ENCODE peak calls at places on chromosomes 4 and X, in eight cellular contexts. U is AG10803; K is natural killer cell; Z is HFFc6; E is choroid plexus epithelial cell; Q is tibial nerve; Y is endothelial cell; C is CD4-positive, alpha-beta T cell. P is an unnamed sample.
A peak's percentile ranks its signal among the peaks of the same experiment; 100 is the strongest.

GRCh38 chr4:126768338-126768737 is 864.4 kb upstream of the INTU start:
- DNase-seq in U (no peak), K (no peak), Z (no peak), E (no peak), Q (no peak), Y (no peak), C (no peak), P (no peak)

GRCh38 chrX:65451663-65452062 is 82.9 kb downstream of the LAS1L start:
- DNase-seq in U (peak; percentile 18), K (no peak), Z (peak; percentile 1), E (peak; percentile 51), Q (no peak), Y (peak; percentile 31), C (no peak), P (no peak)

GRCh38 chrX:22959204-22959920 is 40.4 kb upstream of the DDX53 start:
- DNase-seq in U (no peak), K (no peak), Z (no peak), E (no peak), Q (no peak), Y (no peak), C (no peak), P (no peak)

GRCh38 chr4:85573270-85573669 is 98.3 kb downstream of the ARHGAP24 start:
- DNase-seq in U (peak; percentile 21), K (no peak), Z (no peak), E (no peak), Q (no peak), Y (no peak), C (no peak), P (no peak)

GRCh38 chr4:8537041-8537461 is 43.1 kb upstream of the GPR78 start:
- DNase-seq in U (peak; percentile 92), K (no peak), Z (peak; percentile 83), E (peak; percentile 88), Q (peak; percentile 76), Y (no peak), C (no peak), P (peak; percentile 25)

GRCh38 chrX:21993265-21993664 is 38.9 kb upstream of the PHEX start:
- DNase-seq in U (no peak), K (no peak), Z (no peak), E (no peak), Q (no peak), Y (no peak), C (no peak), P (peak; percentile 39)

GRCh38 chr4:40515037-40515397 is 114.6 kb downstream of the RBM47 start:
- DNase-seq in U (no peak), K (no peak), Z (no peak), E (no peak), Q (no peak), Y (no peak), C (no peak), P (no peak)

GRCh38 chr4:163070023-163070422 is 96.7 kb downstream of the NAF1 start:
- DNase-seq in U (no peak), K (no peak), Z (no peak), E (peak; percentile 20), Q (no peak), Y (no peak), C (no peak), P (no peak)

GRCh38 chrX:15350329-15350996 is 15.1 kb upstream of the PIGA start:
- DNase-seq in U (no peak), K (no peak), Z (no peak), E (peak; percentile 17), Q (no peak), Y (no peak), C (no peak), P (no peak)

GRCh38 chr4:74953647-74954046 is 20.7 kb downstream of the PARM1 start:
- DNase-seq in U (no peak), K (no peak), Z (no peak), E (no peak), Q (no peak), Y (no peak), C (no peak), P (no peak)

GRCh38 chrX:28586291-28586690 is 955 bp upstream of the IL1RAPL1 start:
- DNase-seq in U (no peak), K (no peak), Z (no peak), E (peak; percentile 62), Q (no peak), Y (peak; percentile 11), C (no peak), P (no peak)

GRCh38 chr4:185256444-185256843 is 47.0 kb downstream of the SNX25 start:
- DNase-seq in U (peak; percentile 53), K (no peak), Z (peak; percentile 53), E (peak; percentile 80), Q (no peak), Y (no peak), C (no peak), P (no peak)

GRCh38 chr4:138939960-138940359 is 75.6 kb upstream of the NOCT start:
- DNase-seq in U (no peak), K (no peak), Z (no peak), E (no peak), Q (no peak), Y (no peak), C (no peak), P (no peak)

GRCh38 chr4:138941037-138941436 is 74.5 kb upstream of the NOCT start:
- DNase-seq in U (no peak), K (no peak), Z (no peak), E (no peak), Q (no peak), Y (no peak), C (no peak), P (no peak)

GRCh38 chr4:138935135-138935795 is 80.3 kb upstream of the NOCT start:
- DNase-seq in U (no peak), K (no peak), Z (no peak), E (no peak), Q (no peak), Y (no peak), C (no peak), P (no peak)

GRCh38 chr4:138943893-138944292 is 71.7 kb upstream of the NOCT start:
- DNase-seq in U (no peak), K (no peak), Z (no peak), E (no peak), Q (no peak), Y (no peak), C (no peak), P (no peak)

DNA sequence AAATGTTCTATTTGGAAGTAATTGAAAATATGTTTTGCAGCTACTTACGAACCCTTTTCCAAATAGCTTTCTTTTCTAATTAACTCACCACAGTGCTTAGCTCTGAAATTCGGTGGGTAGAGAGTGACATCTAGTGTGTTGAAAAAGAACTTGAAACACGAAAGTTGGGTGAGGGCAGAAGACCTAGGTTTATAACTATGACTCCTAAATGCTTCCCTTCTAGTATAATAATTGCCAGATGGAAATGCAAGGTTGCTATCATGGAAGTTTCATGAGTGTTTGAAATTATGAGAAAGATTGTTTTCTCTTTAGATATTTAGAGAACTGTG is 77.2 kb upstream of the NOCT start:
- DNase-seq in U (peak; percentile 46), K (no peak), Z (peak; percentile 43), E (peak; percentile 79), Q (no peak), Y (no peak), C (no peak), P (no peak)
- TF ChIP-seq CTCF in U (peak; percentile 62), K (no peak), Z (peak; percentile 75), E (peak; percentile 53), Q (peak; percentile 15), Y (no peak), C (no peak), P (peak; percentile 38)

GRCh38 chr4:132230025-132230424 is 919.1 kb upstream of the PCDH10 start:
- DNase-seq in U (no peak), K (no peak), Z (no peak), E (no peak), Q (no peak), Y (no peak), C (no peak), P (no peak)

GRCh38 chr4:132228676-132229075 is 920.4 kb upstream of the PCDH10 start:
- DNase-seq in U (no peak), K (no peak), Z (no peak), E (no peak), Q (no peak), Y (no peak), C (no peak), P (no peak)

GRCh38 chr4:132227349-132228165 is 921.5 kb upstream of the PCDH10 start:
- DNase-seq in U (peak; percentile 3), K (no peak), Z (no peak), E (peak; percentile 56), Q (no peak), Y (peak; percentile 34), C (no peak), P (no peak)
- TF ChIP-seq CTCF in U (peak; percentile 37), K (no peak), Z (peak; percentile 67), E (peak; percentile 70), Q (no peak), Y (peak; percentile 29), C (no peak), P (peak; percentile 20)

DNA sequence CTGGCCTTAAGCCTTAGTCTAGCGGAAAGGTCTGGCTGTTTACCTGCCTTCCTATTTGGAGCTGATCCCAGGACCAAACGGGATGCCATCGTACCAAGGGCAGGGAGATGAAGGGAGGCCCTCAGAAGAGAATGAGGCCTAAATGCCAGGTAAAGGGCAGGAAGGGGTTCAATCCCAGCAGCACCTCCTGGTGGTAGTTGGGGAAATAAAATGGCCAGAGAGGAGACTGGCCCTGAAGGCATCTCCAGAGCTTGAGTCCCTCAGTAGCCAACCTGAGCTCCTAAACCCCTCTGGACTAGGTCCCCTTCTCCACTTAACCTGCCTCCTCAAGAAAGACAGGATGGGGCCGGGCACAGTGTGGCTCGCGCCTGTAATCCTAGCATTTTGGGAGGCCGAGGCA is 53.7 kb downstream of the KDM5C start:
- DNase-seq in U (no peak), K (no peak), Z (no peak), E (no peak), Q (no peak), Y (no peak), C (no peak), P (no peak)
- TF ChIP-seq CTCF in U (no peak), K (no peak), Z (peak; percentile 21), E (no peak), Q (no peak), Y (no peak), C (no peak), P (no peak)

DNA sequence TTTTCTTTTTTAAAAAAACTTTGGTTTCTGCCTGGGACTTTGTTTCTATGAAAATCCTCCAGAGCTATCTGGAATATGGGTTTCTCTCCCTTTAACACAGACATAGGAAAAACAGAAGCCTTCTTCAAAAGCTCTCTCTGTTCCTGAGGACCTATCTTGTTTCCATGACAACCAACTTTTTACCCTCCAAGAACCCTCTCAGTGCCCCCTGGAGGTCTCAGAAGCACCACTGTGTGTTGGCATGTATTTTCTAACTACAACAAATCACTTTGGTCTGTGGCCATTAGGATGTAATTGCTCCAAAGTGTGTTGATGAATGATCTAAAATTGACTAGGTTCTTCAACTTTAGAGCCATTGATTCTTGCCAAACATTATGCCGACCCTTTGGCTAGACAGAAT is 1331.6 kb downstream of the ADGRL3 start:
- DNase-seq in U (no peak), K (no peak), Z (no peak), E (no peak), Q (no peak), Y (no peak), C (no peak), P (no peak)
- TF ChIP-seq CTCF in U (no peak), K (no peak), Z (no peak), E (no peak), Q (no peak), Y (no peak), C (no peak), P (no peak)

GRCh38 chr4:12723849-12724447 is 760.2 kb downstream of the RAB28 start:
- DNase-seq in U (no peak), K (no peak), Z (no peak), E (peak; percentile 12), Q (no peak), Y (no peak), C (no peak), P (no peak)
- TF ChIP-seq CTCF in U (no peak), K (no peak), Z (no peak), E (no peak), Q (no peak), Y (no peak), C (no peak), P (no peak)

P was measured in GM12864.